ENCODE peak calls at places on chromosomes 13 and 19, in four cellular contexts. O is DND-41, F is neural progenitor cell, D is psoas muscle. C is an unnamed sample.

GRCh38 chr13:50812242-50812641 is 31.2 kb downstream of the DLEU7 start:
- DNase-seq in O (peak; percentile 47), F (no peak), D (no peak), C (no peak)

GRCh38 chr13:112814905-112815585 is 125.2 kb downstream of the ATP11A start:
- DNase-seq in O (no peak), F (no peak), D (no peak), C (no peak)

GRCh38 chr13:30234763-30235162 is 72.6 kb downstream of the KATNAL1 start:
- DNase-seq in O (no peak), F (peak; percentile 4), D (no peak), C (no peak)

GRCh38 chr19:7652061-7652641 is 15.2 kb downstream of the STXBP2 start:
- DNase-seq in O (peak; percentile 89), F (peak; percentile 92), D (peak; percentile 90), C (peak; percentile 87)

GRCh38 chr19:2424686-2425621 is 2.4 kb downstream of the TIMM13 start:
- DNase-seq in O (no peak), F (peak; percentile 85), D (peak; percentile 79), C (no peak)

GRCh38 chr19:46162731-46163130 is 14.7 kb downstream of the IGFL2 start:
- DNase-seq in O (no peak), F (no peak), D (no peak), C (no peak)

GRCh38 chr19:7971553-7972520 is 28.4 kb upstream of the TIMM44 start:
- DNase-seq in O (no peak), F (no peak), D (no peak), C (peak; percentile 39)

GRCh38 chr13:74869846-74870245 is 612.1 kb downstream of the TBC1D4 start:
- DNase-seq in O (no peak), F (no peak), D (no peak), C (no peak)

GRCh38 chr13:105412171-105412570 is 1123.3 kb downstream of the EFNB2 start:
- DNase-seq in O (no peak), F (no peak), D (no peak), C (no peak)

GRCh38 chr13:20716951-20717350 is 13.5 kb downstream of the IL17D start:
- DNase-seq in O (no peak), F (peak; percentile 92), D (peak; percentile 79), C (no peak)

GRCh38 chr13:43307921-43308433 is 284.6 kb downstream of the DNAJC15 start:
- DNase-seq in O (no peak), F (no peak), D (peak; percentile 91), C (peak; percentile 67)

GRCh38 chr13:61761690-61762089 is 346.0 kb upstream of the PCDH20 start:
- DNase-seq in O (no peak), F (no peak), D (no peak), C (no peak)

GRCh38 chr13:98219685-98220084 is 42.6 kb upstream of the RNF113B start:
- DNase-seq in O (no peak), F (no peak), D (no peak), C (no peak)

GRCh38 chr19:5961969-5962945 is 15.7 kb downstream of the RANBP3 start:
- DNase-seq in O (peak; percentile 82), F (no peak), D (no peak), C (peak; percentile 77)

GRCh38 chr13:22483276-22483675 is 697.5 kb upstream of the SGCG start:
- DNase-seq in O (no peak), F (no peak), D (no peak), C (no peak)

GRCh38 chr13:74289130-74289529 is 154.9 kb upstream of the KLF12 start:
- DNase-seq in O (no peak), F (no peak), D (no peak), C (no peak)

GRCh38 chr19:48856921-48857320 is 11.5 kb downstream of the PLEKHA4 start:
- DNase-seq in O (no peak), F (no peak), D (no peak), C (no peak)

GRCh38 chr19:5978606-5979552 is 939 bp upstream of the RANBP3 start:
- DNase-seq in O (peak; percentile 34), F (no peak), D (no peak), C (no peak)

GRCh38 chr13:30396434-30397075 is 25.7 kb upstream of the UBE2L5 start:
- DNase-seq in O (no peak), F (no peak), D (no peak), C (no peak)

GRCh38 chr19:41974652-41975051 is 15.5 kb upstream of the RABAC1 start:
- DNase-seq in O (no peak), F (no peak), D (no peak), C (no peak)

GRCh38 chr13:113912596-113912995 is 48.7 kb upstream of the GAS6 start:
- DNase-seq in O (no peak), F (no peak), D (no peak), C (no peak)

GRCh38 chr13:22915442-22916082 is 265.2 kb upstream of the SGCG start:
- DNase-seq in O (no peak), F (peak; percentile 84), D (no peak), C (peak; percentile 60)

GRCh38 chr13:110197471-110197870 is 109.5 kb downstream of the COL4A1 start:
- DNase-seq in O (no peak), F (no peak), D (no peak), C (no peak)

GRCh38 chr19:9850235-9850959 is 15.3 kb downstream of the PIN1 start:
- DNase-seq in O (no peak), F (no peak), D (no peak), C (no peak)

GRCh38 chr19:45442927-45443461 is 19.3 kb upstream of the ERCC1 start:
- DNase-seq in O (no peak), F (peak; percentile 55), D (no peak), C (no peak)

GRCh38 chr13:104460553-104460952 is 1394.3 kb upstream of the SLC10A2 start:
- DNase-seq in O (no peak), F (no peak), D (no peak), C (no peak)

GRCh38 chr13:30908416-30908980 is 2.4 kb downstream of the MEDAG start:
- DNase-seq in O (no peak), F (no peak), D (no peak), C (no peak)

GRCh38 chr13:70253834-70254233 is 145.6 kb upstream of the KLHL1 start:
- DNase-seq in O (no peak), F (no peak), D (no peak), C (no peak)

GRCh38 chr13:73832203-73832602 is 302.0 kb downstream of the KLF12 start:
- DNase-seq in O (no peak), F (peak; percentile 25), D (no peak), C (no peak)

GRCh38 chr13:37270206-37271001 is 164.9 kb upstream of the CSNK1A1L start:
- DNase-seq in O (no peak), F (no peak), D (no peak), C (no peak)

GRCh38 chr19:6103217-6103644 is 7.1 kb downstream of the RFX2 start:
- DNase-seq in O (no peak), F (no peak), D (peak; percentile 72), C (no peak)

GRCh38 chr13:65540064-65540635 is 1690.0 kb downstream of the PCDH9 start:
- DNase-seq in O (no peak), F (no peak), D (no peak), C (no peak)

GRCh38 chr19:13208131-13208963 is 58.1 kb downstream of the IER2 start:
- DNase-seq in O (no peak), F (peak; percentile 38), D (no peak), C (peak; percentile 39)

GRCh38 chr13:34926513-34926912 is 15.6 kb upstream of the NBEA start:
- DNase-seq in O (peak; percentile 18), F (peak; percentile 61), D (no peak), C (no peak)

GRCh38 chr13:24130134-24130792 is 30.3 kb upstream of the SPATA13 start:
- DNase-seq in O (no peak), F (no peak), D (no peak), C (no peak)

GRCh38 chr13:80337706-80338105 is 3.2 kb downstream of the SPRY2 start:
- DNase-seq in O (no peak), F (no peak), D (no peak), C (no peak)

GRCh38 chr13:30033681-30034447 is 183.4 kb upstream of the UBL3 start:
- DNase-seq in O (no peak), F (no peak), D (no peak), C (no peak)

GRCh38 chr13:36057041-36057440 is 74.1 kb downstream of the DCLK1 start:
- DNase-seq in O (no peak), F (peak; percentile 11), D (no peak), C (no peak)

GRCh38 chr19:6272411-6272791 is 7.4 kb downstream of the MLLT1 start:
- DNase-seq in O (no peak), F (peak; percentile 44), D (no peak), C (no peak)

GRCh38 chr19:11496391-11497163 is 9.1 kb downstream of the ZNF653 start:
- DNase-seq in O (peak; percentile 71), F (peak; percentile 80), D (peak; percentile 84), C (peak; percentile 79)

GRCh38 chr19:34926361-34926684 is 380 bp upstream of the ZNF30 start:
- DNase-seq in O (no peak), F (no peak), D (no peak), C (no peak)
- H3K4me3 ChIP-seq in O (no peak overlapping the region), F (peak overlapping the region; percentile 72), D (peak overlapping the region; percentile 79), C (no peak overlapping the region)

GRCh38 chr13:47904891-47905290 is 96.2 kb downstream of the SUCLA2 start:
- DNase-seq in O (no peak), F (no peak), D (no peak), C (no peak)
- H3K4me3 ChIP-seq in O (no peak overlapping the region), F (no peak overlapping the region), D (no peak overlapping the region), C (no peak overlapping the region)

GRCh38 chr19:1041835-1042685 is 2.2 kb downstream of the ABCA7 start:
- DNase-seq in O (no peak), F (no peak), D (peak; percentile 88), C (peak; percentile 92)

GRCh38 chr19:1041272-1041834 is 1.4 kb downstream of the ABCA7 start:
- DNase-seq in O (no peak), F (no peak), D (no peak), C (no peak)

GRCh38 chr19:1040476-1041271 is 767 bp downstream of the ABCA7 start:
- DNase-seq in O (peak; percentile 92), F (peak; percentile 96), D (peak; percentile 95), C (peak; percentile 96)

GRCh38 chr19:1038995-1039645 is 787 bp upstream of the ABCA7 start:
- DNase-seq in O (no peak), F (no peak), D (peak; percentile 50), C (peak; percentile 63)

DNA sequence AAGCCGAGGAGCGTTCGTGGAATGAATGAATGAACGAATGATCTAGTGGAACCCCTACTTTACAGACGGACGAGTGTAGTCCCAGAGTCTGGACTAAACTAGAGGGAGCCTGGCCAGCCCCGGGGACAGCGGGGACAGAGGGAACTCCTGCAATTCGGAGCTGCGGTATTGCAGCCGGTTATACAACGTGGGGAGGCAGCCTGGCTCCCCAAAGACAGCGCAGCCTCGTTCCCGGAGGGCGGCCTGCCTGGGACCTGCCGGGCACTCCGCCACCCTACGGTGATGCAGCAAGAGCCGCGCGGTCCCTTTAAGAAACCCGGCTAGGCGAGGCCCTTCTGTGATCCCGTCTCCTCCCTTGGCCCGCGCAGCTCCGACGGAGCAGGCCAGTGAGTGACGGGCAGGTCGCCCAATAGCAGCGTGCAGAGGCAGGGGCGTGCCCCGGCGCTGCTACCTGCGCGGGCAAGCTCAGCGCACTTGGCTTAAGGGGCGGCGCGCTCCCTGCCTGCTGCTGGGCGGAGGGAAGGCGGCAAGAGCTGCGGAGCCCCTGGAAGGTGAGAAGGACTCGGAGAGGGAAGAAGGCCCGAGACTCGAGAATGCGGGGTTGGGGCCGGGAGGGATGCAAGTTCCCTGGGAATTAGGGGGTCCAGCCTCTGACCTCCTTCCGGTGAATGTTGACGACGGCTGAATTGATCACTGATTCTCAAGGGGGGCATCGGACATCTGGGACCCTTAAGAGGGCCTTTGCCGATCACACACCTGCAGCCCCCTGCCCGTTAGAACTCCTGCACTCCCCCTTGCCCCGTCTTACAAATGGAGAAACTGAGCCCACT is at the start of gene ABCA7:
- DNase-seq in O (peak; percentile 99), F (peak; percentile 99), D (peak; percentile 99), C (peak; percentile 100)
- H3K4me3 ChIP-seq in O (peak within 1 kb of the TSS; percentile 39), F (peak within 1 kb of the TSS; percentile 55), D (peak within 1 kb of the TSS; percentile 74), C (peak within 1 kb of the TSS; percentile 19)

GRCh38 chr13:32731576-32731975 is 145.3 kb downstream of the PDS5B start:
- DNase-seq in O (no peak), F (no peak), D (no peak), C (no peak)
- H3K4me3 ChIP-seq in O (no peak overlapping the region), F (no peak overlapping the region), D (no peak overlapping the region), C (no peak overlapping the region)